ENCODE peak calls at places on chromosomes 3 and 15, in eight cellular contexts. E is foreskin fibroblast; I is substantia nigra; N is NCI-H226; C is HT-29; W is dorsolateral prefrontal cortex; T is CD4-positive, alpha-beta T cell; J is NCI-H1694 treated with DMSO at 0.1 percent for 48 hours. K is an unnamed sample.

GRCh38 chr15:81157195-81157938 is 23.3 kb downstream of the CFAP161 start:
- DNase-seq in E (peak), I (no peak), N (no peak), C (no peak), W (no peak), T (no peak), J (no peak), K (no peak)

GRCh38 chr3:99866167-99866810 is 48.6 kb downstream of the CMSS1 start:
- DNase-seq in E (peak), I (no peak), N (no peak), C (no peak), W (no peak), T (no peak), J (no peak), K (peak)

GRCh38 chr3:188294113-188294512 is 140.2 kb downstream of the LPP start:
- DNase-seq in E (peak), I (no peak), N (no peak), C (no peak), W (no peak), T (no peak), J (no peak), K (no peak)

GRCh38 chr3:150739877-150740645 is 22.9 kb downstream of the SIAH2 start:
- DNase-seq in E (no peak), I (no peak), N (no peak), C (no peak), W (no peak), T (no peak), J (no peak), K (no peak)

GRCh38 chr3:185696039-185696438 is 109.9 kb downstream of the SENP2 start:
- DNase-seq in E (no peak), I (no peak), N (no peak), C (no peak), W (no peak), T (no peak), J (no peak), K (no peak)

GRCh38 chr3:126124148-126124868 is 40.4 kb upstream of the SLC41A3 start:
- DNase-seq in E (no peak), I (no peak), N (no peak), C (no peak), W (peak), T (no peak), J (peak), K (no peak)

GRCh38 chr3:56133423-56133822 is 334.8 kb downstream of the ERC2 start:
- DNase-seq in E (peak), I (no peak), N (peak), C (no peak), W (no peak), T (no peak), J (no peak), K (peak)

GRCh38 chr15:76863123-76863522 is 42.0 kb downstream of the SCAPER start:
- DNase-seq in E (no peak), I (no peak), N (no peak), C (no peak), W (no peak), T (no peak), J (no peak), K (no peak)

GRCh38 chr3:178088930-178089329 is 447.3 kb upstream of the KCNMB2 start:
- DNase-seq in E (no peak), I (no peak), N (no peak), C (peak), W (no peak), T (no peak), J (no peak), K (no peak)

GRCh38 chr3:116425126-116425525 is 20.2 kb downstream of the LSAMP start:
- DNase-seq in E (no peak), I (no peak), N (no peak), C (peak), W (no peak), T (no peak), J (no peak), K (no peak)

GRCh38 chr3:155230382-155230781 is 63.1 kb downstream of the STRIT1 start:
- DNase-seq in E (peak), I (no peak), N (no peak), C (no peak), W (no peak), T (no peak), J (no peak), K (peak)

GRCh38 chr15:73633991-73634495 is 854 bp upstream of the NPTN start:
- DNase-seq in E (peak), I (no peak), N (peak), C (no peak), W (no peak), T (no peak), J (no peak), K (peak)

GRCh38 chr3:160909917-160910316 is 153.9 kb downstream of the PPM1L start:
- DNase-seq in E (no peak), I (no peak), N (no peak), C (no peak), W (no peak), T (no peak), J (no peak), K (no peak)

GRCh38 chr3:126895178-126896066 is 87.5 kb upstream of the PLXNA1 start:
- DNase-seq in E (peak), I (no peak), N (no peak), C (no peak), W (no peak), T (no peak), J (no peak), K (no peak)

GRCh38 chr15:65912235-65912634 is 42.9 kb downstream of the RAB11A start:
- DNase-seq in E (no peak), I (no peak), N (no peak), C (no peak), W (no peak), T (no peak), J (no peak), K (no peak)

GRCh38 chr3:99248130-99248529 is 346.6 kb upstream of the DCBLD2 start:
- DNase-seq in E (peak), I (no peak), N (peak), C (no peak), W (no peak), T (no peak), J (no peak), K (no peak)